ENCODE peak calls at places on chromosomes 1 and 21, in nine cellular contexts. B is right atrium auricular region; P is uterus; C is fibroblast of lung; I is body of pancreas; J is IMR-90; E is effector memory CD4-positive, alpha-beta T cell; H is OCI-LY7; U is Panc1. W is an unnamed sample.

GRCh38 chr1:5933050-5933449 is 59.2 kb downstream of the NPHP4 start:
- DNase-seq in U (no peak), H (no peak), B (no peak), J (no peak), E (no peak), P (no peak), C (no peak), I (no peak), W (no peak)

GRCh38 chr1:61370908-61371279 is 288.5 kb downstream of the NFIA start:
- DNase-seq in C (no peak), H (no peak), U (no peak), I (no peak), J (no peak), E (no peak), P (no peak), B (no peak), W (no peak)

GRCh38 chr1:165697491-165697880 is 876 bp downstream of the ALDH9A1 start:
- DNase-seq in J (no peak), U (no peak), I (no peak), H (no peak), P (no peak), E (no peak), B (no peak), C (peak; percentile 27), W (peak; percentile 40)

GRCh38 chr1:79188371-79188770 is 181.8 kb upstream of the ADGRL4 start:
- DNase-seq in J (peak; percentile 65), B (no peak), E (no peak), I (no peak), U (peak; percentile 72), P (no peak), C (peak; percentile 56), H (no peak), W (no peak)

GRCh38 chr21:33901421-33902288 is 13.9 kb downstream of the ATP5PO start:
- DNase-seq in E (no peak), B (peak; percentile 68), J (peak; percentile 67), P (peak; percentile 28), U (no peak), I (no peak), C (peak; percentile 70), H (peak; percentile 24), W (no peak)

GRCh38 chr1:214753236-214753852 is 150.3 kb downstream of the CENPF start:
- DNase-seq in H (no peak), J (no peak), P (no peak), E (no peak), U (no peak), B (no peak), C (no peak), I (no peak), W (no peak)

GRCh38 chr1:15411593-15412487 is 2.2 kb downstream of the EFHD2 start:
- DNase-seq in C (no peak), U (no peak), P (no peak), J (peak; percentile 47), H (peak; percentile 77), I (no peak), B (no peak), E (peak; percentile 50), W (no peak)

GRCh38 chr1:7586031-7586941 is 184.8 kb upstream of the VAMP3 start:
- DNase-seq in C (no peak), E (no peak), B (no peak), J (no peak), U (no peak), I (no peak), H (no peak), P (no peak), W (no peak)

GRCh38 chr1:174206148-174206826 is 47.0 kb downstream of the RABGAP1L start:
- DNase-seq in U (no peak), E (no peak), P (no peak), C (peak; percentile 47), J (no peak), I (no peak), B (no peak), H (no peak), W (no peak)

GRCh38 chr1:55045430-55045829 is 6.1 kb downstream of the PCSK9 start:
- DNase-seq in E (no peak), U (no peak), B (no peak), I (no peak), P (no peak), C (no peak), H (no peak), J (no peak), W (no peak)

GRCh38 chr1:197781998-197782718 is 6.9 kb upstream of the DENND1B start:
- DNase-seq in I (no peak), E (no peak), C (peak; percentile 69), U (no peak), B (no peak), H (no peak), J (peak; percentile 75), P (no peak), W (peak; percentile 84)

GRCh38 chr21:28669978-28670377 is 322.7 kb downstream of the LTN1 start:
- DNase-seq in E (no peak), U (no peak), I (no peak), H (no peak), P (no peak), B (no peak), J (no peak), C (no peak), W (no peak)

GRCh38 chr1:9892563-9893528 is 17.2 kb downstream of the CTNNBIP1 start:
- DNase-seq in P (no peak), B (no peak), I (no peak), E (no peak), C (peak; percentile 91), U (no peak), H (no peak), J (peak; percentile 88), W (peak; percentile 96)

GRCh38 chr1:181255270-181255929 is 166.9 kb downstream of the IER5 start:
- DNase-seq in P (no peak), I (peak; percentile 33), H (no peak), E (no peak), B (no peak), U (no peak), J (peak; percentile 95), C (peak; percentile 99), W (peak; percentile 91)

GRCh38 chr1:229986737-229987364 is 80.2 kb upstream of the GALNT2 start:
- DNase-seq in P (no peak), C (no peak), U (no peak), J (no peak), H (no peak), I (no peak), B (no peak), E (no peak), W (no peak)

GRCh38 chr1:223201967-223202366 is 58.9 kb upstream of the TLR5 start:
- DNase-seq in I (no peak), J (no peak), P (no peak), B (no peak), H (no peak), U (no peak), E (no peak), C (no peak), W (no peak)

GRCh38 chr21:29155118-29155932 is 24.9 kb downstream of the MAP3K7CL start:
- DNase-seq in P (peak; percentile 38), H (no peak), I (no peak), J (peak; percentile 62), E (no peak), B (peak; percentile 77), U (no peak), C (peak; percentile 95), W (peak; percentile 59)

GRCh38 chr1:188615321-188615720 is 1786.6 kb downstream of the PLA2G4A start:
- DNase-seq in I (no peak), J (peak; percentile 79), B (no peak), C (peak; percentile 44), P (no peak), H (no peak), U (no peak), E (no peak), W (no peak)

GRCh38 chr1:155976062-155976912 is 2.1 kb downstream of the ARHGEF2 start:
- DNase-seq in P (peak; percentile 81), C (peak; percentile 73), E (peak; percentile 61), U (no peak), I (peak; percentile 35), H (no peak), J (peak; percentile 75), B (peak; percentile 74), W (no peak)

GRCh38 chr1:30083800-30084464 is 639.5 kb downstream of the MATN1 start:
- DNase-seq in P (peak; percentile 21), U (peak; percentile 32), I (no peak), J (peak; percentile 84), B (no peak), E (no peak), C (peak; percentile 89), H (no peak), W (peak; percentile 9)
- H3K27ac ChIP-seq in P (peak overlapping the region; percentile 66), U (peak overlapping the region; percentile 73), I (no peak overlapping the region), J (peak overlapping the region; percentile 92), B (peak overlapping the region; percentile 66), E (no peak overlapping the region), C (peak overlapping the region; percentile 85), H (no peak overlapping the region), W (no peak overlapping the region)

GRCh38 chr1:153544453-153545066 is 1.0 kb downstream of the S100A4 start:
- DNase-seq in C (no peak), B (no peak), E (no peak), H (no peak), I (no peak), U (no peak), P (no peak), J (no peak), W (no peak)

GRCh38 chr1:153546796-153547559 is 1.4 kb upstream of the S100A4 start:
- DNase-seq in C (no peak), E (no peak), P (peak; percentile 17), U (no peak), B (no peak), H (no peak), J (no peak), I (no peak), W (no peak)

GRCh38 chr1:153546371-153546770 is 765 bp upstream of the S100A4 start:
- DNase-seq in B (no peak), J (no peak), I (no peak), C (no peak), P (peak; percentile 20), H (no peak), U (no peak), E (no peak), W (no peak)

GRCh38 chr1:153543738-153544135 is 1.9 kb downstream of the S100A4 start:
- DNase-seq in H (no peak), U (no peak), I (no peak), B (no peak), J (no peak), E (no peak), P (no peak), C (no peak), W (no peak)

GRCh38 chr1:153545067-153546055 is at the start of gene S100A4:
- DNase-seq in I (peak; percentile 89), P (peak; percentile 95), H (peak; percentile 73), J (peak; percentile 83), E (peak; percentile 78), B (peak; percentile 97), C (peak; percentile 94), U (peak; percentile 68), W (peak; percentile 76)
- H3K4me1 ChIP-seq in I (peaks cover 43% of the 10 kb centered on the region), P (peaks cover 14% of the 10 kb centered on the region), H (peaks cover 16% of the 10 kb centered on the region), J (peaks cover 40% of the 10 kb centered on the region), E (peaks cover 53% of the 10 kb centered on the region), B (no peaks in the 10 kb centered on the region), C (peaks cover 41% of the 10 kb centered on the region), U (peaks cover 98% of the 10 kb centered on the region), W (peaks cover 40% of the 10 kb centered on the region)

GRCh38 chr1:32681501-32681900 is 21.1 kb downstream of the SYNC start:
- DNase-seq in J (peak; percentile 28), E (no peak), U (no peak), P (no peak), H (no peak), I (no peak), C (peak; percentile 26), B (no peak), W (no peak)
- H3K27ac ChIP-seq in J (no peak overlapping the region), E (no peak overlapping the region), U (no peak overlapping the region), P (no peak overlapping the region), H (no peak overlapping the region), I (no peak overlapping the region), C (no peak overlapping the region), B (no peak overlapping the region), W (no peak overlapping the region)

GRCh38 chr1:207829576-207829975 is 77.7 kb downstream of the CD46 start:
- DNase-seq in E (no peak), U (no peak), J (no peak), I (no peak), H (no peak), B (no peak), P (no peak), C (no peak), W (no peak)
- H3K4me1 ChIP-seq in E (peaks cover 38% of the 10 kb centered on the region), U (peaks cover 26% of the 10 kb centered on the region), J (peaks cover 22% of the 10 kb centered on the region), I (peaks cover 79% of the 10 kb centered on the region), H (peaks cover 37% of the 10 kb centered on the region), B (no peaks in the 10 kb centered on the region), P (peaks cover 21% of the 10 kb centered on the region), C (peaks cover 23% of the 10 kb centered on the region), W (peaks cover 14% of the 10 kb centered on the region)

W was measured in foreskin keratinocyte.